ENCODE peak calls at places on chromosomes 11 and 22, in eight cellular contexts. G is AG08396; N is tibial nerve; D is stimulated activated CD4-positive, alpha-beta T cell treated with anti-CD3 and anti-CD28 coated beads, Interleukin-1b, Interleukin-23, amount 100 ng/mL, for 48 hours; L is MM.1S; P is HTR-8/SVneo; X is A549; H is H54. R is an unnamed sample.

GRCh38 chr11:3217751-3218482 is 696 bp downstream of the MRGPRG start:
- DNase-seq in H (no peak), G (no peak), X (no peak), D (no peak), L (no peak), N (no peak), P (no peak), R (no peak)

GRCh38 chr11:64387916-64388315 is 29.0 kb downstream of the RPS6KA4 start:
- DNase-seq in H (no peak), G (no peak), N (no peak), P (no peak), D (no peak), X (no peak), L (no peak), R (no peak)

GRCh38 chr11:72553748-72554147 is 119.4 kb upstream of the CLPB start:
- DNase-seq in D (peak), H (no peak), G (no peak), N (no peak), P (no peak), X (peak), L (no peak), R (no peak)

GRCh38 chr11:134028368-134028920 is 40.4 kb upstream of the JAM3 start:
- DNase-seq in H (no peak), P (no peak), L (no peak), N (no peak), G (no peak), D (no peak), X (no peak), R (no peak)

GRCh38 chr22:36383110-36383581 is 4.6 kb downstream of the MYH9 start:
- DNase-seq in X (no peak), G (no peak), L (peak), H (no peak), D (peak), P (no peak), N (no peak), R (no peak)

GRCh38 chr11:43942651-43943356 is 367 bp downstream of the C11orf96 start:
- DNase-seq in D (no peak), X (peak), N (no peak), P (no peak), H (no peak), L (peak), G (peak), R (peak)

GRCh38 chr22:21026783-21027692 is 5.3 kb downstream of the SLC7A4 start:
- DNase-seq in L (no peak), P (no peak), N (no peak), D (no peak), H (peak), G (peak), X (no peak), R (peak)

GRCh38 chr11:2166091-2166851 is 5.3 kb upstream of the INS start:
- DNase-seq in L (no peak), X (peak), H (no peak), G (peak), D (peak), N (no peak), P (no peak), R (peak)

GRCh38 chr11:23013509-23013908 is 153.2 kb upstream of the CCDC179 start:
- DNase-seq in G (no peak), P (no peak), L (no peak), D (no peak), H (no peak), N (no peak), X (no peak), R (no peak)

GRCh38 chr11:131591051-131591461 is 220.6 kb downstream of the NTM start:
- DNase-seq in L (no peak), D (no peak), G (no peak), H (no peak), P (no peak), X (no peak), N (no peak), R (peak)

R was measured in AG20443.